ENCODE peak calls at places on chromosomes 6 and 20, in seven cellular contexts. Z, X, T, C, I, L and M are unnamed samples.

GRCh38 chr6:7628479-7628878 is 38.5 kb downstream of the SNRNP48 start:
- DNase-seq in Z (no peak), X (no peak), T (no peak), C (no peak), I (no peak), L (peak; percentile 71), M (no peak)

GRCh38 chr6:46549155-46549554 is 57.9 kb upstream of the RCAN2 start:
- DNase-seq in Z (no peak), X (no peak), T (no peak), C (no peak), I (no peak), L (no peak), M (no peak)

GRCh38 chr6:3001773-3002293 is 2.1 kb downstream of the NQO2 start:
- DNase-seq in Z (no peak), X (peak; percentile 39), T (peak; percentile 35), C (peak; percentile 43), I (peak; percentile 72), L (peak; percentile 77), M (peak; percentile 70)

GRCh38 chr20:51541189-51542032 is 1.1 kb downstream of the NFATC2 start:
- DNase-seq in Z (no peak), X (peak; percentile 71), T (peak; percentile 93), C (peak; percentile 42), I (no peak), L (peak; percentile 22), M (no peak)

GRCh38 chr20:45268531-45268930 is 14.2 kb upstream of the SLPI start:
- DNase-seq in Z (no peak), X (no peak), T (no peak), C (no peak), I (no peak), L (no peak), M (no peak)

GRCh38 chr6:92047152-92047551 is 1372.2 kb downstream of the EPHA7 start:
- DNase-seq in Z (no peak), X (no peak), T (no peak), C (no peak), I (no peak), L (no peak), M (no peak)

GRCh38 chr20:24423291-24423690 is 46.1 kb upstream of the SYNDIG1 start:
- DNase-seq in Z (no peak), X (no peak), T (no peak), C (no peak), I (no peak), L (no peak), M (no peak)

GRCh38 chr20:25148181-25148981 is 47.1 kb upstream of the ENTPD6 start:
- DNase-seq in Z (no peak), X (no peak), T (peak; percentile 87), C (peak; percentile 66), I (no peak), L (peak; percentile 51), M (no peak)

GRCh38 chr20:13492001-13492480 is 146.7 kb downstream of the TASP1 start:
- DNase-seq in Z (no peak), X (no peak), T (no peak), C (peak; percentile 73), I (no peak), L (peak; percentile 72), M (no peak)

GRCh38 chr20:47038581-47039560 is 144.2 kb downstream of the EYA2 start:
- DNase-seq in Z (no peak), X (no peak), T (no peak), C (no peak), I (no peak), L (no peak), M (no peak)

GRCh38 chr20:57480444-57481152 is 44.3 kb downstream of the CTCFL start:
- DNase-seq in Z (no peak), X (no peak), T (peak; percentile 61), C (no peak), I (no peak), L (no peak), M (no peak)

GRCh38 chr6:80132942-80133517 is 26.6 kb downstream of the BCKDHB start:
- DNase-seq in Z (no peak), X (no peak), T (no peak), C (peak; percentile 49), I (no peak), L (peak; percentile 72), M (peak; percentile 50)